ENCODE peak calls at places on chromosomes 12 and 14, in seven cellular contexts. One of them, this sample, is unnamed.

GRCh38 chr14:73661872-73662271 is 17.1 kb downstream of the DNAL1 start:
- DNase-seq in MM.1S: no peak
- DNase-seq in SK-N-MC: no peak
- DNase-seq in IMR-90: peak; percentile 57
- DNase-seq in fibroblast of lung: peak; percentile 65
- DNase-seq in kidney: no peak
- DNase-seq in NT2/D1: no peak
- DNase-seq in this sample: no peak

GRCh38 chr14:82075566-82075965 is 541.9 kb upstream of the SEL1L start:
- DNase-seq in kidney: no peak
- DNase-seq in fibroblast of lung: peak; percentile 2
- DNase-seq in MM.1S: peak; percentile 36
- DNase-seq in NT2/D1: peak; percentile 43
- DNase-seq in SK-N-MC: no peak
- DNase-seq in IMR-90: no peak
- DNase-seq in this sample: peak; percentile 14

GRCh38 chr12:46380881-46381280 is 8.3 kb upstream of the SLC38A2 start:
- DNase-seq in IMR-90: no peak
- DNase-seq in kidney: no peak
- DNase-seq in NT2/D1: no peak
- DNase-seq in SK-N-MC: no peak
- DNase-seq in fibroblast of lung: no peak
- DNase-seq in MM.1S: no peak
- DNase-seq in this sample: no peak

GRCh38 chr12:7180685-7181084 is 8.8 kb upstream of the PEX5 start:
- DNase-seq in NT2/D1: no peak
- DNase-seq in MM.1S: no peak
- DNase-seq in SK-N-MC: no peak
- DNase-seq in IMR-90: peak; percentile 13
- DNase-seq in kidney: no peak
- DNase-seq in fibroblast of lung: no peak
- DNase-seq in this sample: no peak

GRCh38 chr14:74324945-74325361 is 22.2 kb upstream of the ABCD4 start:
- DNase-seq in fibroblast of lung: no peak
- DNase-seq in MM.1S: peak; percentile 25
- DNase-seq in IMR-90: peak; percentile 38
- DNase-seq in SK-N-MC: peak; percentile 8
- DNase-seq in NT2/D1: no peak
- DNase-seq in kidney: no peak
- DNase-seq in this sample: peak; percentile 76

GRCh38 chr14:77153802-77154201 is 12.2 kb upstream of the ZDHHC22 start:
- DNase-seq in IMR-90: no peak
- DNase-seq in fibroblast of lung: no peak
- DNase-seq in SK-N-MC: no peak
- DNase-seq in MM.1S: no peak
- DNase-seq in NT2/D1: no peak
- DNase-seq in kidney: no peak
- DNase-seq in this sample: no peak

GRCh38 chr12:48216785-48217184 is 13.7 kb upstream of the OR10AD1 start:
- DNase-seq in SK-N-MC: no peak
- DNase-seq in NT2/D1: no peak
- DNase-seq in fibroblast of lung: no peak
- DNase-seq in MM.1S: no peak
- DNase-seq in kidney: no peak
- DNase-seq in IMR-90: no peak
- DNase-seq in this sample: no peak

GRCh38 chr14:103091041-103091882 is 3.3 kb upstream of the EXOC3L4 start:
- DNase-seq in kidney: peak; percentile 89
- DNase-seq in fibroblast of lung: peak; percentile 19
- DNase-seq in NT2/D1: no peak
- DNase-seq in SK-N-MC: no peak
- DNase-seq in MM.1S: peak; percentile 53
- DNase-seq in IMR-90: peak; percentile 47
- DNase-seq in this sample: peak; percentile 54

GRCh38 chr12:75471928-75472865 is 8.4 kb upstream of the GLIPR1 start:
- DNase-seq in fibroblast of lung: no peak
- DNase-seq in IMR-90: no peak
- DNase-seq in MM.1S: no peak
- DNase-seq in SK-N-MC: no peak
- DNase-seq in NT2/D1: no peak
- DNase-seq in kidney: no peak
- DNase-seq in this sample: no peak

GRCh38 chr12:64840129-64840528 is 15.7 kb downstream of the TBC1D30 start:
- DNase-seq in kidney: no peak
- DNase-seq in NT2/D1: no peak
- DNase-seq in IMR-90: no peak
- DNase-seq in MM.1S: no peak
- DNase-seq in SK-N-MC: no peak
- DNase-seq in fibroblast of lung: no peak
- DNase-seq in this sample: no peak

GRCh38 chr12:3604281-3604680 is 113.3 kb downstream of the PRMT8 start:
- DNase-seq in SK-N-MC: no peak
- DNase-seq in IMR-90: no peak
- DNase-seq in MM.1S: no peak
- DNase-seq in fibroblast of lung: no peak
- DNase-seq in NT2/D1: no peak
- DNase-seq in kidney: no peak
- DNase-seq in this sample: no peak

GRCh38 chr14:67942311-67942710 is 122.7 kb downstream of the RAD51B start:
- DNase-seq in kidney: no peak
- DNase-seq in MM.1S: no peak
- DNase-seq in fibroblast of lung: no peak
- DNase-seq in IMR-90: peak; percentile 33
- DNase-seq in NT2/D1: no peak
- DNase-seq in SK-N-MC: no peak
- DNase-seq in this sample: no peak

GRCh38 chr14:67941456-67942018 is 122.0 kb downstream of the RAD51B start:
- DNase-seq in SK-N-MC: no peak
- DNase-seq in fibroblast of lung: peak; percentile 45
- DNase-seq in kidney: no peak
- DNase-seq in NT2/D1: no peak
- DNase-seq in MM.1S: no peak
- DNase-seq in IMR-90: peak; percentile 38
- DNase-seq in this sample: peak; percentile 82

GRCh38 chr14:67938046-67938445 is 118.5 kb downstream of the RAD51B start:
- DNase-seq in MM.1S: no peak
- DNase-seq in kidney: no peak
- DNase-seq in SK-N-MC: no peak
- DNase-seq in fibroblast of lung: no peak
- DNase-seq in NT2/D1: no peak
- DNase-seq in IMR-90: no peak
- DNase-seq in this sample: no peak

GRCh38 chr14:67940894-67941455 is 121.4 kb downstream of the RAD51B start:
- DNase-seq in MM.1S: no peak
- DNase-seq in fibroblast of lung: peak; percentile 92
- DNase-seq in IMR-90: peak; percentile 83
- DNase-seq in NT2/D1: no peak
- DNase-seq in SK-N-MC: no peak
- DNase-seq in kidney: no peak
- DNase-seq in this sample: peak; percentile 91

GRCh38 chr14:67940476-67940875 is 120.9 kb downstream of the RAD51B start:
- DNase-seq in IMR-90: peak; percentile 36
- DNase-seq in SK-N-MC: no peak
- DNase-seq in kidney: no peak
- DNase-seq in NT2/D1: no peak
- DNase-seq in MM.1S: no peak
- DNase-seq in fibroblast of lung: no peak
- DNase-seq in this sample: peak; percentile 89
- H3K4me3 ChIP-seq in IMR-90: no peak overlapping the region
- H3K4me3 ChIP-seq in SK-N-MC: no peak overlapping the region
- H3K4me3 ChIP-seq in kidney: no peak overlapping the region
- H3K4me3 ChIP-seq in NT2/D1: no peak overlapping the region
- H3K4me3 ChIP-seq in MM.1S: no peak overlapping the region
- H3K4me3 ChIP-seq in fibroblast of lung: no peak overlapping the region
- H3K4me3 ChIP-seq in this sample: peak overlapping the region; percentile 56

DNA sequence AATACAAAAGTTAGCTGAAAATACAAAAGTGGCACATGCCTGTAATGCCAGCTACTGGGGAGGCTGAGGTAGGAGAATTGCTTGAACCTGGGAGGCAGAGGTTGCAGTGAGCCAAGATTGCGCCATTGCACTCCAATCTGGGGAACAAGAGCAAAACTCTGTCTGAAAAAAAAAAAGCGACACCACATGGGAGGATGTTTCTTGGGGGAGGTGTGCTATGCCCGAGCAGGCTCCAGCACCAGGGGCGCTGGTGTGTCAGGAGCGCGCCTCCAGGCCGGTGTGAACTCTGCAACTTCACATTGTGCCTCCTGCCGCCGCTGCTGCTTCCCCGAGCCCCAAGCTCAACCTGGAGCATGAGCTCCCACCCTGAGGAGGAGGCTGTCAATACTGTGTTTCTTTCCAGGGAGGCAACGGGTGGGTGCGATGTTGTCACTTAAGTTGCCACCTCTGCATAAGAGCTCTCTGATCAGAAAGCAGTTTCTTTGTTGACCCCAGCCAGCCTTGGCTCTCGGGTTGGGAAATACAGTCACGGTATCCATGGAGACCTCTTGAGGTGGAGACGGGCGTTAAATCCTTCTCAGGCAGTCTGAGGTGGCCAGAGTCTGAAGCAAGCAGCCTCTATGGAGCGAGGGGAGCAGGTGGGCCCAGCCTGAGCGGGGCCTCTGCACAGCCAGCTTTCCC is 18.9 kb downstream of the DEGS2 start:
- DNase-seq in NT2/D1: peak; percentile 66
- DNase-seq in IMR-90: peak; percentile 20
- DNase-seq in fibroblast of lung: peak; percentile 23
- DNase-seq in kidney: no peak
- DNase-seq in MM.1S: no peak
- DNase-seq in SK-N-MC: no peak
- DNase-seq in this sample: no peak
- H3K9ac ChIP-seq in NT2/D1: peak overlapping the region; percentile 61
- H3K9ac ChIP-seq in IMR-90: no peak overlapping the region
- H3K9ac ChIP-seq in fibroblast of lung: no peak overlapping the region
- H3K9ac ChIP-seq in kidney: no peak overlapping the region
- H3K9ac ChIP-seq in MM.1S: no peak overlapping the region
- H3K9ac ChIP-seq in SK-N-MC: no peak overlapping the region
- H3K9ac ChIP-seq in this sample: no peak overlapping the region

GRCh38 chr14:54489731-54490447 is 1.1 kb upstream of the GMFB start:
- DNase-seq in kidney: no peak
- DNase-seq in SK-N-MC: no peak
- DNase-seq in MM.1S: no peak
- DNase-seq in IMR-90: no peak
- DNase-seq in fibroblast of lung: no peak
- DNase-seq in NT2/D1: no peak
- DNase-seq in this sample: no peak
- H3K4me3 ChIP-seq in kidney: peak overlapping the region; percentile 84
- H3K4me3 ChIP-seq in SK-N-MC: peak overlapping the region; percentile 98
- H3K4me3 ChIP-seq in MM.1S: peak overlapping the region; percentile 63
- H3K4me3 ChIP-seq in IMR-90: no peak overlapping the region
- H3K4me3 ChIP-seq in fibroblast of lung: peak overlapping the region; percentile 72
- H3K4me3 ChIP-seq in NT2/D1: peak overlapping the region; percentile 85
- H3K4me3 ChIP-seq in this sample: peak overlapping the region; percentile 99

GRCh38 chr12:130200445-130200844 is 38.2 kb downstream of the FZD10 start:
- DNase-seq in kidney: no peak
- DNase-seq in fibroblast of lung: no peak
- DNase-seq in SK-N-MC: no peak
- DNase-seq in NT2/D1: no peak
- DNase-seq in MM.1S: no peak
- DNase-seq in IMR-90: no peak
- DNase-seq in this sample: no peak

GRCh38 chr12:130198663-130199060 is 36.4 kb downstream of the FZD10 start:
- DNase-seq in IMR-90: no peak
- DNase-seq in NT2/D1: no peak
- DNase-seq in SK-N-MC: no peak
- DNase-seq in kidney: no peak
- DNase-seq in fibroblast of lung: no peak
- DNase-seq in MM.1S: no peak
- DNase-seq in this sample: no peak

GRCh38 chr12:130198026-130198662 is 35.9 kb downstream of the FZD10 start:
- DNase-seq in IMR-90: no peak
- DNase-seq in fibroblast of lung: no peak
- DNase-seq in MM.1S: no peak
- DNase-seq in NT2/D1: no peak
- DNase-seq in kidney: no peak
- DNase-seq in SK-N-MC: no peak
- DNase-seq in this sample: no peak

GRCh38 chr12:130201037-130201436 is 38.8 kb downstream of the FZD10 start:
- DNase-seq in fibroblast of lung: no peak
- DNase-seq in SK-N-MC: no peak
- DNase-seq in IMR-90: no peak
- DNase-seq in MM.1S: no peak
- DNase-seq in kidney: no peak
- DNase-seq in NT2/D1: no peak
- DNase-seq in this sample: no peak

DNA sequence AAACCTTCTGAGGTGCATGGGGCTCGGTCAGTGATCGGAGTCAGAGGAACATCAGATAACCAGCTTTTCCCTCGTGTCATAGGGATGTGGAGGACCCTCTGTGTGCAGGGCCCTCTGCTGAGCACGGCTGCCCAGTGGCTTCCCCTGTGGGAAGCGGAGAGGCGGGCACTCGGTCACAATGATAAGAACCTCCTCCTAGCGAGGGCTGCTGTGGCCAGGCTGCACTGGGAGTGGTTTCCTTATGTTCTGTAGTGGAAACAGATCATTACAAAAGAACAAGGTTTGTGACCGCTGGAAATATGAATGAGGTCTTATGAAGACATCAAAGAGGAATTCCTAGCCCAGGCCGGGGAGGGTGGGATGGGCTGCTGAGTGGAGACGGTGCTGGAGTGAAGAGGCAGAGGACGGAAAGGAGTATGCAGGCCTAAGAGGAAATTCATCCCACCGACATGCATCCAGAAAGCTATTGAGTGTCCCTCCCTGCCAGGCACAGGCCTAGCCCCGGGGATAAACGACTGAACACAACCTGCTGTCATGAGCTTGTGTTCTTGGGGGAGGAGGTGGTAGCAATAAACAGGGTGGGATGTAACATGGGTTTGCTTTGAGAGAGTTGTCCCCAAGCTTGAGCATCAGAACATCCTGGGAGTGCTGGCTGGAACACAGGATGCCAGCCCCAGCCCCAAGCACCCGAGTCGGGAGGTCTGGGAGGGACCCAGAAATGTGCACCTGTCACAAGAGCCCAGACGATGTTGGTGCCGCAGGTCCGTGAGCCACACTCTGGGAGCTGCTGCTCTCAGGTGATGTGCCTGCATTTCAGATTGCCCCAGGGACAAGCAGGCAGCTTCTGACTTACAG is 37.5 kb downstream of the FZD10 start:
- DNase-seq in MM.1S: no peak
- DNase-seq in IMR-90: no peak
- DNase-seq in NT2/D1: no peak
- DNase-seq in fibroblast of lung: no peak
- DNase-seq in kidney: no peak
- DNase-seq in SK-N-MC: no peak
- DNase-seq in this sample: no peak
- H3K9ac ChIP-seq in MM.1S: no peak overlapping the region
- H3K9ac ChIP-seq in IMR-90: no peak overlapping the region
- H3K9ac ChIP-seq in NT2/D1: no peak overlapping the region
- H3K9ac ChIP-seq in fibroblast of lung: no peak overlapping the region
- H3K9ac ChIP-seq in kidney: no peak overlapping the region
- H3K9ac ChIP-seq in SK-N-MC: no peak overlapping the region
- H3K9ac ChIP-seq in this sample: no peak overlapping the region

GRCh38 chr14:85537526-85537925 is 7.6 kb downstream of the FLRT2 start:
- DNase-seq in MM.1S: no peak
- DNase-seq in kidney: no peak
- DNase-seq in fibroblast of lung: no peak
- DNase-seq in SK-N-MC: no peak
- DNase-seq in NT2/D1: no peak
- DNase-seq in IMR-90: no peak
- DNase-seq in this sample: no peak
- H3K4me3 ChIP-seq in MM.1S: no peak overlapping the region
- H3K4me3 ChIP-seq in kidney: no peak overlapping the region
- H3K4me3 ChIP-seq in fibroblast of lung: no peak overlapping the region
- H3K4me3 ChIP-seq in SK-N-MC: peak overlapping the region; percentile 95
- H3K4me3 ChIP-seq in NT2/D1: no peak overlapping the region
- H3K4me3 ChIP-seq in IMR-90: no peak overlapping the region
- H3K4me3 ChIP-seq in this sample: no peak overlapping the region

This sample was measured in adipocyte.